ENCODE peak calls at places on chromosome 4, in four cellular contexts. One of them, this sample, is unnamed.

GRCh38 chr4:105061136-105061696 is 85.5 kb upstream of the TET2 start:
- DNase-seq in kidney: no peak
- DNase-seq in testis: no peak
- DNase-seq in K562: peak
- DNase-seq in this sample: peak

GRCh38 chr4:20723019-20723418 is 22.8 kb downstream of the PACRGL start:
- DNase-seq in kidney: no peak
- DNase-seq in testis: no peak
- DNase-seq in K562: no peak
- DNase-seq in this sample: no peak

GRCh38 chr4:125321709-125322362 is 7.1 kb downstream of the FAT4 start:
- DNase-seq in kidney: no peak
- DNase-seq in testis: no peak
- DNase-seq in K562: no peak
- DNase-seq in this sample: no peak

GRCh38 chr4:7147261-7147660 is 45.1 kb upstream of the SORCS2 start:
- DNase-seq in kidney: no peak
- DNase-seq in testis: no peak
- DNase-seq in K562: no peak
- DNase-seq in this sample: no peak

GRCh38 chr4:55409468-55410171 is 13.9 kb downstream of the TMEM165 start:
- DNase-seq in kidney: no peak
- DNase-seq in testis: no peak
- DNase-seq in K562: no peak
- DNase-seq in this sample: no peak

GRCh38 chr4:75248770-75249467 is 265.3 kb downstream of the RCHY1 start:
- DNase-seq in kidney: no peak
- DNase-seq in testis: no peak
- DNase-seq in K562: no peak
- DNase-seq in this sample: no peak

GRCh38 chr4:40550900-40551546 is 78.6 kb downstream of the RBM47 start:
- DNase-seq in kidney: no peak
- DNase-seq in testis: no peak
- DNase-seq in K562: peak
- DNase-seq in this sample: peak

GRCh38 chr4:11455201-11455835 is 26.6 kb upstream of the HS3ST1 start:
- DNase-seq in kidney: no peak
- DNase-seq in testis: no peak
- DNase-seq in K562: no peak
- DNase-seq in this sample: peak

GRCh38 chr4:30172416-30172815 is 547.8 kb upstream of the PCDH7 start:
- DNase-seq in kidney: no peak
- DNase-seq in testis: no peak
- DNase-seq in K562: no peak
- DNase-seq in this sample: no peak

GRCh38 chr4:7118013-7118832 is 50.4 kb upstream of the GRPEL1 start:
- DNase-seq in kidney: no peak
- DNase-seq in testis: no peak
- DNase-seq in K562: no peak
- DNase-seq in this sample: no peak

GRCh38 chr4:163548481-163549243 is 54.2 kb downstream of the TMA16 start:
- DNase-seq in kidney: no peak
- DNase-seq in testis: peak
- DNase-seq in K562: peak
- DNase-seq in this sample: peak

GRCh38 chr4:6424425-6424824 is 48.0 kb downstream of the PPP2R2C start:
- DNase-seq in kidney: peak
- DNase-seq in testis: no peak
- DNase-seq in K562: no peak
- DNase-seq in this sample: no peak

GRCh38 chr4:174516794-174517193 is 5.5 kb downstream of the HPGD start:
- DNase-seq in kidney: no peak
- DNase-seq in testis: no peak
- DNase-seq in K562: no peak
- DNase-seq in this sample: no peak

GRCh38 chr4:986949-987688 is at the start of gene IDUA:
- DNase-seq in kidney: peak
- DNase-seq in testis: peak
- DNase-seq in K562: peak
- DNase-seq in this sample: no peak

GRCh38 chr4:93659629-93660028 is 168.9 kb upstream of the ATOH1 start:
- DNase-seq in kidney: no peak
- DNase-seq in testis: no peak
- DNase-seq in K562: no peak
- DNase-seq in this sample: no peak

GRCh38 chr4:109966891-109967481 is 54.3 kb downstream of the EGF start:
- DNase-seq in kidney: no peak
- DNase-seq in testis: no peak
- DNase-seq in K562: no peak
- DNase-seq in this sample: peak

GRCh38 chr4:16027626-16028025 is 56.2 kb downstream of the PROM1 start:
- DNase-seq in kidney: no peak
- DNase-seq in testis: no peak
- DNase-seq in K562: no peak
- DNase-seq in this sample: no peak

GRCh38 chr4:37970702-37971101 is 10.5 kb downstream of the PTTG2 start:
- DNase-seq in kidney: peak
- DNase-seq in testis: peak
- DNase-seq in K562: peak
- DNase-seq in this sample: peak

GRCh38 chr4:125187221-125187620 is 127.5 kb upstream of the FAT4 start:
- DNase-seq in kidney: no peak
- DNase-seq in testis: no peak
- DNase-seq in K562: no peak
- DNase-seq in this sample: no peak

GRCh38 chr4:10160280-10160856 is 43.8 kb upstream of the WDR1 start:
- DNase-seq in kidney: no peak
- DNase-seq in testis: no peak
- DNase-seq in K562: peak
- DNase-seq in this sample: no peak

GRCh38 chr4:144518181-144518895 is 127.6 kb upstream of the HHIP start:
- DNase-seq in kidney: no peak
- DNase-seq in testis: no peak
- DNase-seq in K562: no peak
- DNase-seq in this sample: no peak

GRCh38 chr4:7980036-7980435 is 40.4 kb upstream of the AFAP1 start:
- DNase-seq in kidney: no peak
- DNase-seq in testis: no peak
- DNase-seq in K562: no peak
- DNase-seq in this sample: no peak

GRCh38 chr4:173146456-173146855 is 22.2 kb upstream of the GALNT7 start:
- DNase-seq in kidney: no peak
- DNase-seq in testis: no peak
- DNase-seq in K562: no peak
- DNase-seq in this sample: no peak

GRCh38 chr4:31613946-31614623 is 893.9 kb downstream of the PCDH7 start:
- DNase-seq in kidney: no peak
- DNase-seq in testis: no peak
- DNase-seq in K562: no peak
- DNase-seq in this sample: no peak

GRCh38 chr4:95362906-95363578 is 185.7 kb downstream of the UNC5C start:
- DNase-seq in kidney: no peak
- DNase-seq in testis: peak
- DNase-seq in K562: peak
- DNase-seq in this sample: no peak

GRCh38 chr4:75660491-75660890 is 12.7 kb downstream of the G3BP2 start:
- DNase-seq in kidney: no peak
- DNase-seq in testis: no peak
- DNase-seq in K562: no peak
- DNase-seq in this sample: no peak

GRCh38 chr4:137861682-137862081 is 329.4 kb upstream of the PCDH18 start:
- DNase-seq in kidney: no peak
- DNase-seq in testis: no peak
- DNase-seq in K562: no peak
- DNase-seq in this sample: no peak

DNA sequence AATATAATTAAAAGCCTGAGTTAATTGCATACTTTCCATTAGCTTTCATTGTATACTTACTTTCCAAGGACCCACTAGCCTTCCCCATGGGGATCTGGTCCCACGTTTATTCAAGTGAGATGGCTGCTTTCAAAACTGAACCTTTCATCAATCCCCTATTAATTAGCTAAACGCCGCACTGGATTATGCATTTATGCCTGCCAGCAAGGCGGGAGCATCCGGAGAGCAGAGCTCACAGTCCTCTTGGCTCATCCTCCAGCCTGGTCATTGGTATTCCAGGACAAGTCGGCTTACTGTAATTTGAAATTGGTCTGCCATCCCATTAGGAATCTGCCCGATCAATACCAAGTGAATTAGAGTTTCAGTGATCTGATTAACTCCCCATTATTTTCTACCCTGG is 411.2 kb downstream of the GPAT3 start:
- DNase-seq in kidney: no peak
- DNase-seq in testis: no peak
- DNase-seq in K562: no peak
- DNase-seq in this sample: no peak
- TF ChIP-seq CTCF in kidney: no peak
- TF ChIP-seq CTCF in testis: no peak
- TF ChIP-seq CTCF in K562: no peak
- TF ChIP-seq CTCF in this sample: no peak

GRCh38 chr4:56618734-56619133 is 62.4 kb downstream of the HOPX start:
- DNase-seq in kidney: no peak
- DNase-seq in testis: no peak
- DNase-seq in K562: no peak
- DNase-seq in this sample: no peak

GRCh38 chr4:56619160-56619559 is 61.9 kb downstream of the HOPX start:
- DNase-seq in kidney: no peak
- DNase-seq in testis: no peak
- DNase-seq in K562: no peak
- DNase-seq in this sample: no peak

GRCh38 chr4:56622176-56622575 is 58.9 kb downstream of the HOPX start:
- DNase-seq in kidney: no peak
- DNase-seq in testis: no peak
- DNase-seq in K562: no peak
- DNase-seq in this sample: peak

DNA sequence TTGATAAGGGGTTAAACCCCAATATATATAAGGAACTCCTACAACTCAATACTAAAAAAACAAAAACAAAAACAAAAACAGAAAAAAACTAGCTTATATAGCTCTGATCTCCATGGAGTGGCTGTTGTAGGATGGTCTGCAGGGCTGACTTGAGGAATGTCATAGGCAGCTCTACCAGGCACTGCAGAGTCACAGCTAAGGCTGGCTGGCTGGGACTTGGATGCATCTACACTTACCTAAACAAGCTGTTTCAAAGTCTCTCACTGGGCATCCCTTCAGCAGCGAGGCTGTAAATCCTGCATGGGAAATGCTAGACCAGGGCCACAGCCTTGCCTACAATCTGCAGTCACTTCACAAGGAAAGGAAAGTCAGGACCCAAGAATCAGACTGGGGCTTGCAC is 61.3 kb downstream of the HOPX start:
- DNase-seq in kidney: no peak
- DNase-seq in testis: peak
- DNase-seq in K562: no peak
- DNase-seq in this sample: no peak
- H3K4me3 ChIP-seq in kidney: no peak
- H3K4me3 ChIP-seq in testis: no peak
- H3K4me3 ChIP-seq in K562: no peak
- H3K4me3 ChIP-seq in this sample: no peak

GRCh38 chr4:124066579-124066978 is 646.0 kb downstream of the ANKRD50 start:
- DNase-seq in kidney: no peak
- DNase-seq in testis: no peak
- DNase-seq in K562: no peak
- DNase-seq in this sample: no peak

GRCh38 chr4:124065941-124066340 is 646.6 kb downstream of the ANKRD50 start:
- DNase-seq in kidney: no peak
- DNase-seq in testis: no peak
- DNase-seq in K562: no peak
- DNase-seq in this sample: no peak

GRCh38 chr4:124067031-124067430 is 645.5 kb downstream of the ANKRD50 start:
- DNase-seq in kidney: no peak
- DNase-seq in testis: no peak
- DNase-seq in K562: no peak
- DNase-seq in this sample: no peak

DNA sequence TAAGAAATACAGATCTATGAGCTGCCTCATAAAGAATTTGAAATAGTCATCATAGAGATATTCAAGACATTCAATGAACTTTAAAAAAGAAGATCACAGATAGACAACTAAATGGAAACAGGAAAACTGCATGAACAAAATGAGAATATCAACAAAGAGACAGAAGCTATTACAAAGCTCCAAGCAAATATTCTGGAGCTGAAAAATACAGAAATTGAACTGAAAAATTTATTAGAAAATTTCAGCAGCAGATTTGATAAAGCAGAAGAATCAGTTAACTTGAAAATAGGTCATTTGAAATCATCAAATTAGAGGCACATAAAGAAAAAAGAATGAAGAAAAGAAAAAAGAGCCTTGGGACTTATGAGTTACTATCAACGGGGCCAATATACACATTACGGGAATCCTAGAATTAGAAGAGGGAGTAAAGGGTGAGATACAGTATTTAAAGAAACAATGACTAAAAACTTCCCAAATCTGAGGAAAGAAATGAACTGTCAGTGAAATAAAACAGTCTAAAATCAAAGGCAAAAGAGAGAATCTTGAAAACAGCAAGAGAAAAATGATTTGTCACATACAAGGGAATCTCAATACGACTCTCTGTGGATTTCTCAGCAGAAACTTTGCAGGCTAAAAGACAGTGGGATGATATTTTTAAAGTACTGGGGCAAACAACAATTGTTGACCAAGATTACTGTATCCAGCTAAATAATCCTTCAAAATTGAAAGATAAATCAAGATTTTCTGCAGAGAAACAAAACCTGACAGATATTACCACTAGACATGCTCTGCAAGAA is 641.6 kb downstream of the ANKRD50 start:
- DNase-seq in kidney: no peak
- DNase-seq in testis: no peak
- DNase-seq in K562: no peak
- DNase-seq in this sample: no peak
- TF ChIP-seq CTCF in kidney: no peak
- TF ChIP-seq CTCF in testis: no peak
- TF ChIP-seq CTCF in K562: no peak
- TF ChIP-seq CTCF in this sample: no peak

GRCh38 chr4:185931986-185932385 is 120.0 kb upstream of the SORBS2 start:
- DNase-seq in kidney: no peak
- DNase-seq in testis: no peak
- DNase-seq in K562: no peak
- DNase-seq in this sample: no peak
- H3K4me3 ChIP-seq in kidney: no peak
- H3K4me3 ChIP-seq in testis: no peak
- H3K4me3 ChIP-seq in K562: no peak
- H3K4me3 ChIP-seq in this sample: no peak

This sample was measured in LNCaP clone FGC.